ENCODE peak calls at places on chromosomes 5 and 9, in seven cellular contexts. X is OCI-LY7; V is CD8-positive, alpha-beta T cell; O is uterus; P is A549; B is coronary artery; R is psoas muscle. E is an unnamed sample.

GRCh38 chr9:97307091-97307490 is 368 bp upstream of the CCDC180 start:
- DNase-seq in X (no peak), R (peak; percentile 71), P (no peak), B (no peak), V (no peak), O (peak; percentile 56), E (no peak)

GRCh38 chr5:172833691-172834569 is at the start of gene ERGIC1:
- DNase-seq in R (peak; percentile 91), B (peak; percentile 90), O (peak; percentile 78), P (peak; percentile 64), V (peak; percentile 58), X (peak; percentile 87), E (peak; percentile 79)

GRCh38 chr9:131397100-131397790 is 3.4 kb downstream of the PRRC2B start:
- DNase-seq in R (no peak), X (no peak), V (no peak), P (no peak), B (no peak), O (no peak), E (no peak)

GRCh38 chr5:112583166-112583565 is 154.5 kb upstream of the APC start:
- DNase-seq in X (no peak), O (no peak), P (no peak), V (no peak), R (no peak), B (peak; percentile 12), E (no peak)

GRCh38 chr9:3768698-3769458 is 243.1 kb upstream of the RFX3 start:
- DNase-seq in O (peak; percentile 43), R (no peak), B (no peak), P (no peak), V (no peak), X (no peak), E (no peak)

GRCh38 chr5:168529361-168530234 is 493 bp downstream of the FBLL1 start:
- DNase-seq in P (no peak), R (peak; percentile 14), O (no peak), X (no peak), B (no peak), V (no peak), E (no peak)

GRCh38 chr9:79671558-79671957 is 99.8 kb downstream of the TLE4 start:
- DNase-seq in X (no peak), B (no peak), P (no peak), V (no peak), O (no peak), R (no peak), E (no peak)

GRCh38 chr5:65961644-65962043 is 35.3 kb downstream of the ERBIN start:
- DNase-seq in P (no peak), X (no peak), V (no peak), B (no peak), O (no peak), R (no peak), E (no peak)

GRCh38 chr5:160601045-160601444 is 179.4 kb downstream of the PTTG1 start:
- DNase-seq in P (no peak), V (no peak), O (no peak), R (no peak), X (no peak), B (no peak), E (no peak)

GRCh38 chr5:13941468-13941867 is 3.0 kb downstream of the DNAH5 start:
- DNase-seq in V (no peak), O (no peak), R (no peak), B (no peak), P (no peak), X (no peak), E (no peak)

GRCh38 chr5:115455241-115455640 is 89.3 kb downstream of the FEM1C start:
- DNase-seq in P (no peak), R (peak; percentile 34), O (no peak), X (no peak), V (no peak), B (no peak), E (no peak)

GRCh38 chr9:698937-699336 is 142.6 kb upstream of the DMRT1 start:
- DNase-seq in B (no peak), P (no peak), R (no peak), X (no peak), V (no peak), O (no peak), E (no peak)

GRCh38 chr9:101511009-101511408 is 22.6 kb upstream of the RNF20 start:
- DNase-seq in R (no peak), V (no peak), P (no peak), B (no peak), O (no peak), X (no peak), E (no peak)

GRCh38 chr9:136289651-136290507 is 14.0 kb downstream of the CCDC187 start:
- DNase-seq in P (no peak), V (no peak), R (peak; percentile 9), B (no peak), X (peak; percentile 41), O (no peak), E (no peak)

GRCh38 chr9:84782228-84782866 is 112.8 kb downstream of the NTRK2 start:
- DNase-seq in R (no peak), P (no peak), B (no peak), O (no peak), V (no peak), X (no peak), E (no peak)

GRCh38 chr9:84779892-84780291 is 110.4 kb downstream of the NTRK2 start:
- DNase-seq in X (no peak), V (no peak), P (no peak), O (no peak), R (no peak), B (no peak), E (no peak)

GRCh38 chr9:84780385-84780784 is 110.9 kb downstream of the NTRK2 start:
- DNase-seq in P (no peak), O (no peak), V (no peak), X (no peak), R (no peak), B (no peak), E (no peak)

GRCh38 chr9:84778537-84778936 is 109.0 kb downstream of the NTRK2 start:
- DNase-seq in R (no peak), B (no peak), V (no peak), X (no peak), O (no peak), P (no peak), E (no peak)

DNA sequence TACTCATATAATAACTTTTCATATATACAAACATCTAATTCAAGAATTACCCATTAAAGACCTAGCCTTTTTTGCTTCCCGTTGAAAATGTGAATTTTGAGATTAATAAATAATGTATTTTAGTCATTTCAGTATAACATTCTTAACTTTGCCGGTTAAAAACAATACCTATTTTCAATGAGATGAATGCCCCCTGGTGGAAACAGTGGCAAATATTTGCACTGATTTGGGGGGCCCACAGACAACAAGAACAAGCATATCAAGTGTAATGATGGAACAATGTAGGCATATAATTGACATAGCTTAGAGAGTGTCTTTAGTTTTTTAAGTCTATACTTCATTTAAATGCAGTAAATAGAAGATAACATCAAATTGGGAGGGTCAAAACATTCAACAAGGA is 111.9 kb downstream of the NTRK2 start:
- DNase-seq in R (no peak), B (no peak), X (peak; percentile 16), P (no peak), O (no peak), V (no peak), E (no peak)
- TF ChIP-seq CTCF in R (peak; percentile 20), B (peak; percentile 15), X (peak; percentile 77), P (peak; percentile 35), O (no peak), V (no peak), E (no peak)

GRCh38 chr5:110085826-110086225 is 396.1 kb downstream of the MAN2A1 start:
- DNase-seq in B (no peak), R (no peak), V (no peak), P (no peak), O (no peak), X (no peak), E (no peak)
- TF ChIP-seq CTCF in B (no peak), R (no peak), V (no peak), P (no peak), O (no peak), X (no peak), E (no peak)

DNA sequence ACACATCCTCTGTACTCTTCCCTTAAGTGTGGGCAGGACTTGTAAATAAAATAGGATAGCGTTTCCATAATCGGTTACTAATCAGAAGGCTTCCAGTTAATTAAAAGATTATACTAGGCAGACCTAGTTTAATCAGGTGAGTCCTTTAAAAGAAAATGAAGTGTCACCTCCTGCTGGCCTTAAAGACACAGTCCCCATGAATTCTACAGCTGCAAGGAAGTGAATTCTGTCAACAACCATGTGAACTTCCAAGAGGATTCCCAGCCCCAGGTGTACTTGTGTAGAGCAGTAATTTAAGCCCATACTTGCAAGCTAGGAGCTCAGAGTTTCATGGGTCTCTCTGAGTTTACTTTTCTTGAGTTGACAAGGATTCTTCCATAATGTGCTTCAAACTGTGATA is 918.3 kb downstream of the DTWD2 start:
- DNase-seq in O (no peak), B (no peak), V (no peak), X (no peak), P (no peak), R (no peak), E (no peak)
- TF ChIP-seq CTCF in O (no peak), B (no peak), V (no peak), X (no peak), P (no peak), R (no peak), E (no peak)

DNA sequence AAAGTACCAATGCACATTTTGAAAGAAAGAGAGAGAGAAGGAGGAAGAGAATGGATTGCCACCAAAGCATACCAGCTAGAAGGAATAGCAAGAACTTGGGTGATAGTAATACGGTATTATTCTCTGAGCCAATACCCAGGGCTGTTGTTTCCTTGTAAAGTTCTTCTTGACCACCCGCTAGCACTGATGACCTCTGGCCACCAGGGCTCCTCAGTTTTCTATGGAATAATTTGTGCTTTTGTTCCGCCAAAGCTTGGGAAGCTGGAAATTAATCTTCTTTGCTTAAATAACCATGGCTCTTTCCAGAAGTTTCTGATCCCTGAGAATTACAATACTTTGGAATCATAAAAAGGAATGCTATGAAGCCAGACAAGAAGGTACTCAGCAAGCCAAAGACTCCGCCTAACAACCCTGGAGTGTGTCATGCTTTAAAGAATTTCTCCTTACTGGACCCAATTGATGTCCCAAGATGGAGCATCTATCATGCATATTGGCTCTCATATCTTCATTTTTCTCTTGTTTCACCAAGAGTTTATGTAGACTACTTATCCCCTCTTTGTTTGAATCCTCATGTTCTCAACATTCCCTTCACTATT is 29.8 kb downstream of the OR2K2 start:
- DNase-seq in R (no peak), P (no peak), B (no peak), V (no peak), O (no peak), X (no peak), E (no peak)
- TF ChIP-seq CTCF in R (no peak), P (no peak), B (no peak), V (no peak), O (no peak), X (no peak), E (no peak)

GRCh38 chr5:146528232-146528631 is 12.2 kb upstream of the GPR151 start:
- DNase-seq in V (no peak), O (no peak), R (no peak), P (no peak), B (no peak), X (no peak), E (no peak)
- TF ChIP-seq CTCF in V (no peak), O (no peak), R (no peak), P (no peak), B (no peak), X (peak; percentile 40), E (no peak)

GRCh38 chr9:124522121-124523098 is 15.2 kb upstream of the NR5A1 start:
- DNase-seq in R (no peak), B (peak; percentile 55), P (no peak), V (no peak), X (no peak), O (no peak), E (no peak)
- TF ChIP-seq CTCF in R (no peak), B (no peak), P (no peak), V (no peak), X (peak; percentile 32), O (no peak), E (no peak)

E was measured in activated B cell treated with CpG ODN at 0.5 μM for 24 hours.